ENCODE peak calls at places on chromosome 13, in four cellular contexts. Z is small intestine; G is effector memory CD4-positive, alpha-beta T cell; D is lung. J is an unnamed sample. For H3K4me1, the result is how much of the 10 kb centered on the place peaks cover.

GRCh38 chr13:30338331-30338851 is 31.0 kb upstream of the KATNAL1 start:
- DNase-seq in D (no peak), G (no peak), Z (no peak), J (no peak)

GRCh38 chr13:99973786-99974185 is 2.2 kb upstream of the ZIC5 start:
- DNase-seq in G (no peak), D (no peak), Z (no peak), J (no peak)

GRCh38 chr13:48334534-48335127 is 31.1 kb downstream of the RB1 start:
- DNase-seq in D (no peak), G (no peak), Z (peak), J (no peak)

GRCh38 chr13:89490661-89491060 is 1819.5 kb downstream of the SLITRK5 start:
- DNase-seq in D (no peak), G (no peak), Z (no peak), J (no peak)

GRCh38 chr13:114241918-114242317 is 7.2 kb downstream of the CDC16 start:
- DNase-seq in Z (no peak), D (no peak), G (no peak), J (no peak)

GRCh38 chr13:96141032-96141431 is 51.1 kb downstream of the HS6ST3 start:
- DNase-seq in D (no peak), Z (peak), G (no peak), J (no peak)

GRCh38 chr13:58991826-58992477 is 1171.8 kb downstream of the DIAPH3 start:
- DNase-seq in G (no peak), Z (peak), D (no peak), J (no peak)

GRCh38 chr13:32298695-32299094 is 16.5 kb downstream of the ZAR1L start:
- DNase-seq in G (no peak), D (no peak), Z (no peak), J (no peak)

GRCh38 chr13:102642475-102642874 is 45.7 kb downstream of the TPP2 start:
- DNase-seq in Z (peak), G (no peak), D (peak), J (no peak)

GRCh38 chr13:41467546-41467945 is 10.2 kb downstream of the RGCC start:
- DNase-seq in D (no peak), Z (no peak), G (no peak), J (no peak)

GRCh38 chr13:33678906-33679657 is 138.9 kb upstream of the RFC3 start:
- DNase-seq in Z (peak), G (peak), D (peak), J (peak)

GRCh38 chr13:93640452-93640851 is 413.8 kb downstream of the GPC6 start:
- DNase-seq in G (no peak), Z (no peak), D (no peak), J (no peak)

GRCh38 chr13:111247552-111247951 is 72.9 kb upstream of the TEX29 start:
- DNase-seq in G (no peak), D (no peak), Z (peak), J (no peak)

GRCh38 chr13:57582032-57582431 is 49.5 kb upstream of the PCDH17 start:
- DNase-seq in G (no peak), Z (no peak), D (no peak), J (no peak)

GRCh38 chr13:44969858-44970484 is 19.3 kb downstream of the NUFIP1 start:
- DNase-seq in Z (peak), D (no peak), G (no peak), J (peak)

GRCh38 chr13:100347941-100348340 is 240.6 kb downstream of the GGACT start:
- DNase-seq in D (no peak), G (no peak), Z (no peak), J (no peak)

GRCh38 chr13:24208314-24208713 is 47.8 kb downstream of the SPATA13 start:
- DNase-seq in D (no peak), G (no peak), Z (peak), J (no peak)

GRCh38 chr13:45447050-45447661 is 17.6 kb upstream of the COG3 start:
- DNase-seq in G (no peak), D (no peak), Z (peak), J (no peak)

GRCh38 chr13:27270594-27271520 is at the start of gene RASL11A:
- DNase-seq in Z (peak), D (peak), G (peak), J (peak)

GRCh38 chr13:97122381-97122996 is 99.6 kb upstream of the MBNL2 start:
- DNase-seq in Z (no peak), D (no peak), G (no peak), J (no peak)

GRCh38 chr13:25494708-25495411 is 123.1 kb downstream of the ATP8A2 start:
- DNase-seq in D (no peak), Z (no peak), G (no peak), J (no peak)

GRCh38 chr13:54989418-54989817 is 1960.8 kb downstream of the OLFM4 start:
- DNase-seq in D (no peak), Z (no peak), G (no peak), J (no peak)

GRCh38 chr13:73708393-73708985 is 425.7 kb downstream of the KLF12 start:
- DNase-seq in G (peak), Z (peak), D (peak), J (peak)

GRCh38 chr13:97976551-97977375 is 23.3 kb downstream of the IPO5 start:
- DNase-seq in D (no peak), Z (no peak), G (no peak), J (peak)

GRCh38 chr13:87234981-87235380 is 436.2 kb upstream of the SLITRK5 start:
- DNase-seq in D (no peak), G (no peak), Z (no peak), J (no peak)

GRCh38 chr13:44040070-44040753 is 160.5 kb downstream of the LACC1 start:
- DNase-seq in Z (peak), D (no peak), G (no peak), J (no peak)

GRCh38 chr13:29847501-29847983 is 2.9 kb downstream of the UBL3 start:
- DNase-seq in D (no peak), Z (peak), G (no peak), J (no peak)

GRCh38 chr13:23428183-23428528 is 5.3 kb downstream of the SACS start:
- DNase-seq in G (no peak), Z (no peak), D (no peak), J (no peak)

GRCh38 chr13:108968566-108968965 is 339.2 kb downstream of the MYO16 start:
- DNase-seq in Z (no peak), G (no peak), D (no peak), J (no peak)

GRCh38 chr13:45055198-45055901 is 65.0 kb upstream of the GTF2F2 start:
- DNase-seq in G (no peak), Z (peak), D (no peak), J (no peak)

GRCh38 chr13:79932556-79932955 is 408.4 kb downstream of the SPRY2 start:
- DNase-seq in Z (no peak), G (no peak), D (no peak), J (no peak)

GRCh38 chr13:44068169-44068568 is 188.5 kb downstream of the LACC1 start:
- DNase-seq in G (no peak), D (no peak), Z (no peak), J (no peak)

GRCh38 chr13:111262715-111263114 is 57.7 kb upstream of the TEX29 start:
- DNase-seq in G (no peak), D (no peak), Z (no peak), J (no peak)

GRCh38 chr13:75418997-75419396 is 63.0 kb downstream of the TBC1D4 start:
- DNase-seq in Z (no peak), G (no peak), D (no peak), J (no peak)

GRCh38 chr13:99916366-99917103 is 55.0 kb downstream of the ZIC5 start:
- DNase-seq in D (no peak), G (no peak), Z (peak), J (no peak)

GRCh38 chr13:50685491-50685890 is 158.0 kb downstream of the DLEU7 start:
- DNase-seq in G (no peak), Z (peak), D (no peak), J (no peak)

DNA sequence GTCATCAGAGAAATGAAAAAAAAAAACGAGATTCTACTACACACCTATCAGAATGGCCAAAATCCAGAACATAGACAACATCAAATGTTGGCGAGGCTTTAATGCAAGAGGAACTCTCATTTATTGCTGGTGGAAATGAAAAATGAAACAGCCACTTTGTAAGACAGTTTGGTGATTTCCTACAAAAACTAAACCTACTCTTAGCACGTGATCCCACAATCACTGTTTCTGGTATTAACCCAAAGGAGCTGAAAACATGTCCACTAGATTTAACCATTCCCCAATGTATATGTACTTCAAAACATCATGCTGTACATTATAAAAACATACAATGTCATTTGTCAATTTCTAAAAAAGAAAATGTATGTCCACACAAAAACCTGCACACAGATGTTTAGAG is 13.0 kb downstream of the MYCBP2 start:
- DNase-seq in G (no peak), D (no peak), Z (no peak), J (no peak)
- H3K4me1 ChIP-seq in G (under half), D (under half), Z (under half), J (half or more)

GRCh38 chr13:112753868-112754267 is 64.0 kb downstream of the ATP11A start:
- DNase-seq in Z (no peak), G (no peak), D (no peak), J (no peak)
- H3K4me1 ChIP-seq in Z (under half), G (under half), D (under half), J (under half)

GRCh38 chr13:51733656-51734334 is 70.2 kb downstream of the DHRS12 start:
- DNase-seq in D (no peak), G (no peak), Z (peak), J (no peak)
- H3K4me1 ChIP-seq in D (under half), G (under half), Z (under half), J (under half)

GRCh38 chr13:21047087-21047486 is 14.3 kb downstream of the LATS2 start:
- DNase-seq in G (no peak), Z (no peak), D (no peak), J (no peak)

GRCh38 chr13:21045101-21045500 is 16.3 kb downstream of the LATS2 start:
- DNase-seq in Z (no peak), G (no peak), D (no peak), J (no peak)

GRCh38 chr13:21040120-21040834 is 21.1 kb downstream of the LATS2 start:
- DNase-seq in D (peak), G (no peak), Z (no peak), J (no peak)

GRCh38 chr13:21046203-21046602 is 15.2 kb downstream of the LATS2 start:
- DNase-seq in G (no peak), Z (no peak), D (no peak), J (no peak)

GRCh38 chr13:21043898-21044297 is 17.5 kb downstream of the LATS2 start:
- DNase-seq in G (no peak), D (no peak), Z (no peak), J (no peak)
- H3K4me1 ChIP-seq in G (under half), D (under half), Z (under half), J (under half)